ENCODE peak calls at places on chromosomes 13 and 19, in four cellular contexts. O is PC-3, W is fibroblast of lung, L is kidney. R is an unnamed sample.

GRCh38 chr19:56145698-56146097 is 4.6 kb downstream of the ZNF444 start:
- DNase-seq in O (no peak), W (no peak), L (no peak), R (no peak)

GRCh38 chr13:50654341-50654740 is 189.2 kb downstream of the DLEU7 start:
- DNase-seq in O (no peak), W (no peak), L (no peak), R (no peak)

GRCh38 chr13:99662678-99663077 is 161.4 kb downstream of the TM9SF2 start:
- DNase-seq in O (no peak), W (no peak), L (no peak), R (no peak)

GRCh38 chr13:92967923-92968322 is 258.7 kb upstream of the GPC6 start:
- DNase-seq in O (peak; percentile 40), W (peak; percentile 8), L (no peak), R (no peak)

GRCh38 chr13:104773775-104774174 is 1707.6 kb upstream of the SLC10A2 start:
- DNase-seq in O (peak; percentile 71), W (peak; percentile 55), L (no peak), R (no peak)

GRCh38 chr13:97429681-97430081 is 4.3 kb upstream of the RAP2A start:
- DNase-seq in O (no peak), W (peak; percentile 67), L (no peak), R (no peak)

GRCh38 chr13:49669735-49670309 is 21.5 kb downstream of the EBPL start:
- DNase-seq in O (peak; percentile 68), W (peak; percentile 63), L (no peak), R (peak; percentile 70)

GRCh38 chr13:81395368-81395767 is 1054.4 kb upstream of the SPRY2 start:
- DNase-seq in O (no peak), W (no peak), L (no peak), R (peak; percentile 17)

GRCh38 chr19:51359294-51359693 is 6.9 kb downstream of the ETFB start:
- DNase-seq in O (peak; percentile 70), W (peak; percentile 91), L (no peak), R (peak; percentile 54)

GRCh38 chr13:112058941-112059340 is 8.0 kb upstream of the SOX1 start:
- DNase-seq in O (no peak), W (no peak), L (no peak), R (no peak)

GRCh38 chr19:287381-287871 is 3.8 kb downstream of the PLPP2 start:
- DNase-seq in O (no peak), W (no peak), L (no peak), R (peak; percentile 10)

GRCh38 chr19:55048446-55048845 is 10.4 kb upstream of the GP6 start:
- DNase-seq in O (no peak), W (no peak), L (peak; percentile 55), R (no peak)

GRCh38 chr19:43438291-43439162 is 23.8 kb downstream of the TEX101 start:
- DNase-seq in O (peak; percentile 67), W (peak; percentile 53), L (peak; percentile 86), R (no peak)

GRCh38 chr19:15466851-15467733 is 2.7 kb upstream of the RASAL3 start:
- DNase-seq in O (peak; percentile 89), W (peak; percentile 79), L (peak; percentile 29), R (no peak)

GRCh38 chr13:96052655-96053002 is 572 bp downstream of the UGGT2 start:
- DNase-seq in O (peak; percentile 15), W (peak; percentile 79), L (no peak), R (no peak)

GRCh38 chr19:58573658-58574164 is 576 bp upstream of the MZF1 start:
- DNase-seq in O (no peak), W (no peak), L (no peak), R (no peak)

GRCh38 chr19:35279985-35280821 is 2.1 kb upstream of the HAMP start:
- DNase-seq in O (no peak), W (no peak), L (peak; percentile 69), R (no peak)

GRCh38 chr19:39867133-39867532 is 21.0 kb upstream of the FBL start:
- DNase-seq in O (no peak), W (no peak), L (no peak), R (no peak)

GRCh38 chr13:109919715-109920375 is 133.5 kb upstream of the IRS2 start:
- DNase-seq in O (peak; percentile 27), W (peak; percentile 59), L (no peak), R (no peak)

GRCh38 chr19:10114651-10115391 is 3.3 kb downstream of the P2RY11 start:
- DNase-seq in O (peak; percentile 39), W (no peak), L (no peak), R (no peak)

GRCh38 chr13:40518481-40518882 is 148.0 kb downstream of the FOXO1 start:
- DNase-seq in O (no peak), W (peak; percentile 57), L (no peak), R (no peak)

GRCh38 chr19:55622242-55622969 is 2.0 kb downstream of the ZNF784 start:
- DNase-seq in O (no peak), W (no peak), L (no peak), R (peak; percentile 40)

GRCh38 chr13:32212420-32212819 is 102.7 kb downstream of the ZAR1L start:
- DNase-seq in O (peak; percentile 5), W (peak; percentile 92), L (no peak), R (no peak)

GRCh38 chr13:101429733-101430132 is 13.4 kb upstream of the NALCN start:
- DNase-seq in O (no peak), W (peak; percentile 9), L (no peak), R (no peak)

GRCh38 chr19:43469160-43469480 is 3.7 kb upstream of the LYPD3 start:
- DNase-seq in O (no peak), W (no peak), L (peak; percentile 2), R (no peak)

GRCh38 chr13:31670831-31671617 is 68.3 kb upstream of the RXFP2 start:
- DNase-seq in O (peak; percentile 21), W (no peak), L (no peak), R (no peak)

GRCh38 chr19:11227201-11227886 is 12.1 kb upstream of the ANGPTL8 start:
- DNase-seq in O (peak; percentile 42), W (no peak), L (no peak), R (peak; percentile 27)

GRCh38 chr19:55175117-55175867 is 4.8 kb downstream of the SYT5 start:
- DNase-seq in O (no peak), W (no peak), L (no peak), R (peak; percentile 69)

GRCh38 chr13:48506092-48506701 is 26.7 kb downstream of the RCBTB2 start:
- DNase-seq in O (no peak), W (no peak), L (no peak), R (no peak)

GRCh38 chr13:38042771-38043170 is 173.2 kb upstream of the TRPC4 start:
- DNase-seq in O (no peak), W (peak; percentile 55), L (no peak), R (no peak)

GRCh38 chr19:47312366-47313006 is 2.8 kb downstream of the C5AR1 start:
- DNase-seq in O (no peak), W (no peak), L (no peak), R (no peak)

GRCh38 chr19:47310819-47311218 is 1.2 kb downstream of the C5AR1 start:
- DNase-seq in O (peak; percentile 55), W (no peak), L (no peak), R (peak; percentile 28)

GRCh38 chr19:47309608-47310007 is at the start of gene C5AR1:
- DNase-seq in O (no peak), W (no peak), L (no peak), R (peak; percentile 34)

GRCh38 chr19:47309038-47309437 is 623 bp upstream of the C5AR1 start:
- DNase-seq in O (no peak), W (peak; percentile 23), L (no peak), R (no peak)

DNA sequence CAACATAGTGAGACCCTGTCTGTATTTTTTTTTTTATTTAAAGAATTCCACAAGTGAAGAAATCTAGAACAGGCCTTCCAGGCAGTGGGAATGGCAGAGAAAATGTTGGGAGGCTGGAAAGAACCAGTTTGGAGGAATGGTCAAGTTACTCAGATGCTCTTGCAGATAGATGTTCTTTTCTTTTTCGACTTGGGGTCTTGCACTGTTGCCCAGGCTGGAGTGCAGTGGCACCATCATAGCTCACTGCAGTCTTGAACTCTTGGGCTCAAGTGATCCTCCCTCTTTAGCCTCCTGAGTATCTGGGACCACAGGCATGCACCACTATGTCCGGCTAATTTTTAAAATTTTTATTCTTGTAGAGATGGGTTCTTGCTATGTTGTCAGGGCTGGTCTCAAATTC is 662 bp downstream of the C5AR1 start:
- DNase-seq in O (no peak), W (no peak), L (no peak), R (no peak)
- H3K4me3 ChIP-seq in O (no peak overlapping the region), W (no peak overlapping the region), L (no peak overlapping the region), R (no peak overlapping the region)

GRCh38 chr13:27505792-27506191 is 55.4 kb upstream of the MTIF3 start:
- DNase-seq in O (no peak), W (no peak), L (no peak), R (no peak)
- H3K4me3 ChIP-seq in O (no peak overlapping the region), W (no peak overlapping the region), L (no peak overlapping the region), R (no peak overlapping the region)

GRCh38 chr13:52847682-52848432 is 583 bp downstream of the PCDH8 start:
- DNase-seq in O (no peak), W (no peak), L (no peak), R (no peak)

GRCh38 chr13:52846567-52847321 is 1.7 kb downstream of the PCDH8 start:
- DNase-seq in O (no peak), W (peak; percentile 25), L (peak; percentile 79), R (peak; percentile 83)

GRCh38 chr13:52847322-52847681 is 1.1 kb downstream of the PCDH8 start:
- DNase-seq in O (no peak), W (no peak), L (peak; percentile 72), R (no peak)

GRCh38 chr13:52849727-52850395 is 1.4 kb upstream of the PCDH8 start:
- DNase-seq in O (no peak), W (no peak), L (no peak), R (no peak)

DNA sequence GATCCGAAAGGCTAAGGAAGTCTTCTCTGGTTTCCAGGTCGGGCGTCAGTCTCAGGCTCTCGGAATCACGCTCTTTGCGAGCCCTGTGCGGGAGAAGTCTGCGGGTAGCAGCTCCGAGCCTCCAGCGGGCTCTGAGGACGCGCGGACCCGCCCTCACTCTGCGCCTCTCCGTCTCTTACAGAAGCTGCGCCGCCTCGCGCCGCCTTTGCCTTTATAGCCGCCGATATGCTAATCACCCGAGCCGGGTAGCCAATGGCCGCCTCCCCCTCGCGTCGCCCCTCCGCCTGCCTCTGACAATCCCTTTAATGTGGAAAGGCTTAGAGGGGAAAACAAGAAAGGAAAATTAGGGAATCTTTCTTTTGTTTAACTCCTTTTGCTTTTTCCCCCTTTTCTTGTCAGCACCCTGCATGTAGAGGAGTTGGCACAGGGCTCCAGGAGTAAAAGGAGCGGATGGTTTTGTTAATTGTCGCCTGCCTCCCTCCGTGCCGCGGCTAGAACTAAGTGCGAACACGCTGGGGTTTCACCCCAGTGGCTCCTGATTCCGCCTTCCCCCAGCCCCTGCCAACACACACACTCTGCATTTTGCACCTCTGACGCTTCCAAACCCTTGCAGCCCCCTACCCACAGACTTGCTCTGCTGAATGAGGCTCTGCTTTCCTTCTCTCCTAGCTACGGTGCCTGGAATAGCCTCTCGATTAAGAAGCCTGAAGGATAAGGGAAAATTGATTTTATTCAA is at the start of gene PCDH8:
- DNase-seq in O (no peak), W (no peak), L (no peak), R (peak; percentile 56)
- H3K4me3 ChIP-seq in O (no peak within 1 kb of the TSS), W (no peak within 1 kb of the TSS), L (no peak within 1 kb of the TSS), R (peak within 1 kb of the TSS; percentile 29)

GRCh38 chr19:7874857-7875393 is 735 bp upstream of the PRR36 start:
- DNase-seq in O (no peak), W (no peak), L (no peak), R (no peak)

GRCh38 chr19:7872306-7873204 is 1.6 kb downstream of the PRR36 start:
- DNase-seq in O (no peak), W (no peak), L (no peak), R (no peak)

GRCh38 chr19:7873304-7874079 is 698 bp downstream of the PRR36 start:
- DNase-seq in O (no peak), W (no peak), L (no peak), R (no peak)

GRCh38 chr19:7871530-7872305 is 2.5 kb downstream of the PRR36 start:
- DNase-seq in O (peak; percentile 98), W (peak; percentile 85), L (peak; percentile 96), R (peak; percentile 93)

GRCh38 chr19:7874080-7874856 is at the start of gene PRR36:
- DNase-seq in O (peak; percentile 80), W (no peak), L (peak; percentile 89), R (peak; percentile 71)
- H3K4me3 ChIP-seq in O (peak within 1 kb of the TSS; percentile 69), W (no peak within 1 kb of the TSS), L (peak within 1 kb of the TSS; percentile 31), R (peak within 1 kb of the TSS; percentile 31)

R was measured in testis.